ENCODE peak calls at places on chromosome 9, in four cellular contexts. T is IMR-90, F is K562, A is GM12878. M is an unnamed sample.

GRCh38 chr9:105690742-105691141 is 3.6 kb upstream of the TMEM38B start:
- DNase-seq in A (no peak), T (peak), F (no peak), M (peak)

GRCh38 chr9:3028535-3028934 is 184.6 kb upstream of the PUM3 start:
- DNase-seq in F (no peak), T (no peak), A (no peak), M (no peak)

GRCh38 chr9:108478431-108478837 is 377.4 kb downstream of the ACTL7B start:
- DNase-seq in F (no peak), T (peak), A (no peak), M (peak)

GRCh38 chr9:93601666-93602065 is 25.3 kb downstream of the PHF2 start:
- DNase-seq in A (no peak), F (no peak), T (no peak), M (no peak)

GRCh38 chr9:26058111-26058895 is 380.1 kb upstream of the TUSC1 start:
- DNase-seq in F (no peak), T (no peak), A (no peak), M (no peak)

GRCh38 chr9:89527084-89527483 is 29.2 kb upstream of the SEMA4D start:
- DNase-seq in A (no peak), T (no peak), F (no peak), M (no peak)

GRCh38 chr9:18923167-18923566 is 109.8 kb downstream of the SAXO1 start:
- DNase-seq in A (no peak), F (no peak), T (no peak), M (no peak)

GRCh38 chr9:78781681-78782080 is 484.8 kb downstream of the PSAT1 start:
- DNase-seq in T (peak), F (no peak), A (no peak), M (no peak)

GRCh38 chr9:130532426-130532825 is 47.0 kb upstream of the FUBP3 start:
- DNase-seq in F (no peak), A (no peak), T (no peak), M (no peak)

GRCh38 chr9:137598943-137599342 is 6.5 kb upstream of the ARRDC1 start:
- DNase-seq in A (no peak), F (no peak), T (no peak), M (no peak)

GRCh38 chr9:110543631-110544051 is 35.9 kb downstream of the SVEP1 start:
- DNase-seq in A (no peak), F (no peak), T (no peak), M (no peak)

GRCh38 chr9:129714393-129715051 is 38.3 kb downstream of the PTGES start:
- DNase-seq in A (no peak), F (no peak), T (no peak), M (no peak)

GRCh38 chr9:98002808-98003207 is 19.7 kb downstream of the ANP32B start:
- DNase-seq in T (no peak), A (no peak), F (no peak), M (no peak)

GRCh38 chr9:127873223-127873691 is 4.2 kb downstream of the AK1 start:
- DNase-seq in A (no peak), F (no peak), T (no peak), M (no peak)

GRCh38 chr9:93058357-93059096 is at the start of gene SUSD3:
- DNase-seq in T (no peak), A (peak), F (peak), M (no peak)

GRCh38 chr9:71911908-71912325 is 478 bp downstream of the C9orf85 start:
- DNase-seq in A (no peak), F (no peak), T (peak), M (no peak)

GRCh38 chr9:84953797-84954695 is 284.5 kb downstream of the NTRK2 start:
- DNase-seq in F (peak), A (no peak), T (peak), M (peak)

GRCh38 chr9:131404581-131404980 is 10.7 kb downstream of the PRRC2B start:
- DNase-seq in F (peak), T (peak), A (no peak), M (no peak)

GRCh38 chr9:22447607-22448305 is 1.1 kb downstream of the DMRTA1 start:
- DNase-seq in A (no peak), T (no peak), F (no peak), M (peak)

GRCh38 chr9:83062653-83063527 is at the start of gene RASEF:
- DNase-seq in F (no peak), A (no peak), T (no peak), M (peak)

GRCh38 chr9:35905912-35906679 is at the start of gene HRCT1:
- DNase-seq in F (no peak), A (no peak), T (peak), M (peak)
- TF ChIP-seq ELK1 in F (no peak), A (no peak), T (no peak), M (no peak)

GRCh38 chr9:33433871-33434270 is 13.5 kb downstream of the AQP3 start:
- DNase-seq in A (no peak), T (no peak), F (no peak), M (no peak)

GRCh38 chr9:33434317-33435105 is 12.9 kb downstream of the AQP3 start:
- DNase-seq in F (no peak), T (no peak), A (no peak), M (no peak)

GRCh38 chr9:33436445-33436844 is 10.9 kb downstream of the AQP3 start:
- DNase-seq in A (no peak), F (no peak), T (no peak), M (no peak)

GRCh38 chr9:33437235-33437634 is 10.2 kb downstream of the AQP3 start:
- DNase-seq in F (peak), T (no peak), A (no peak), M (no peak)

DNA sequence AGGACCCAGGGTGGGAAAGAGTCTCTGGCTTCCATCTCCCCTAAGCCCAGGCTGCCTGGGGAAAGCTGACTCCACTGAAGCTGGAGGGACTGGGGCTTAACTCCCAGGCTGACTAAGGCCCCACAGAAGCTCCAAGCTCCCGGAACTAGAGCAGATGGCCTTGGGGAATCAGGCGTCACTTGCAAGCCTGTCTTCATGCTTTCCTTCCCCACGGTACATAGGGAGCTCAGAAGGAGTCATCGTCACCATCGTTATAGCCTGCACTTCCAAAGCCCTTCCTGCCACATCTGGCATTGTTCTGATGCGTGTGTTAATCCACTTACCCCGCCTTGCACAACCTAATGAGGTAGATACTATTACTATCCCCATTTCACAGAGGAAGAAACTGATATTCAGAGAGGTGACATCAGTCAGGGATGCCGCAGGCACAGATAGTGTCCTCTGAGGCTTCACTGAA is 11.5 kb downstream of the AQP3 start:
- DNase-seq in F (no peak), T (no peak), A (no peak), M (no peak)
- TF ChIP-seq USF2 in F (no peak), T (no peak), A (no peak), M (no peak)

DNA sequence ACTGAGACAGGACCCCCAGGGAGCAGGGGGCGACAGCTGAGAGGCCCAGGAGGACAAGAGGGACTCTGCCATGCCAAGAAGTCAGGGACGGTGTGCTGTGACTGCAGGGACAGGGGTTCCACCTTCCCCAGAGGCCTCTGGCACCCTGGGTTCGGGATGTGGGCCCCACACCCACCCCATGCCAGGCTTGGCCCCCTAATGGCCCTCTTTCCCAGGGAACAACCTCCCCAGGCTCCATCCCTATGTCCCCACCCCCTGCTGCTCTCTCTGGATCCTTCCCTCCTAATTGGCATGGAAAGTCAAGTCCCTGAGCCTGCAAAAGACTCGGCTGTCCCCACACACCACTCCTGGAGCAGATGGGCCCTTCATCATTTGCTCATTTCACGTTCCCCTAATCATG is 109.3 kb downstream of the VAV2 start:
- DNase-seq in F (no peak), T (no peak), A (no peak), M (no peak)
- TF ChIP-seq ELK1 in F (no peak), T (no peak), A (no peak), M (no peak)

GRCh38 chr9:70502690-70503089 is 88.2 kb upstream of the KLF9 start:
- DNase-seq in A (no peak), T (no peak), F (no peak), M (no peak)
- TF ChIP-seq USF2 in A (no peak), T (no peak), F (no peak), M (no peak)

DNA sequence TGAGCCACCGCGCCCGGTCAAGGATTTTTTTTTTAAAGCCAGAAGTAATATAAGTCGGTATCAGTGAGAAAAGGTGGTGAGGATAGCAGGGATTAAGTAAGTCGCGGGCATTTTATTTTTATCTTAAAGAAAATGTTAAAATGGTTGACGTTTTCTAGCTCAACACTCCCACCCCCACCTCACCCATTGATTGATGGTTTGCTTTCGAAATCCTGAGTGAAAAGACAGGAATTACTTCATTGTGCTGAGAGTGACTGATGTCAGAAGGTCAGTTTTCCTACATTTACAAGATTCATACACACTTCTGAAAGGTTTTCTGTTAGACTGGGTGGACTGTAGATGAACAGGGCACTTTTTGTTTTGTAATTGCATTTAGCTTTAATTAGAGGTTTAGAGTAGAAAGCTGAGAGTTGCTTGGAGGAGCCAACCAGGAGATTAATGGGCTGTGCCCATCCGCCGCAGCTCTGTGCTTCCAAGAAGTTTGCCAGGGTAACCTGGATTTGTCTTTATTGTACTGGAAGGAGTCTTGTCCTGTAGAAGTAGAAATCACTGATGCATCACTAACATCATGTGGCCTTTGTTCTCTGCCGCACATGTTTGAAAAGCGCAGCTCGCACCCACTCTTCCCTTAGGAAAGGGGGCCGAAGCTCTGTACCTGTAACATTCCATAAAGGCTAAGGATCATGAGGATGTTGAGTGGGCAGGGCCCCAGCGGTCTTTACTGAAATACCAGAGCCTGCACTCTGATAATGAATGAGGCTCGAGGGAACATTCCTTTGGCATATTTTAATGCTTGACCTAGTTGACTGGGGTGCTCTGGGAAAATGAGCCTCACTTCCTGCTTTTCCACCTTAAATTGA is 267.7 kb upstream of the DMRT1 start:
- DNase-seq in F (no peak), A (no peak), T (no peak), M (no peak)
- TF ChIP-seq ELK1 in F (no peak), A (no peak), T (no peak), M (no peak)

DNA sequence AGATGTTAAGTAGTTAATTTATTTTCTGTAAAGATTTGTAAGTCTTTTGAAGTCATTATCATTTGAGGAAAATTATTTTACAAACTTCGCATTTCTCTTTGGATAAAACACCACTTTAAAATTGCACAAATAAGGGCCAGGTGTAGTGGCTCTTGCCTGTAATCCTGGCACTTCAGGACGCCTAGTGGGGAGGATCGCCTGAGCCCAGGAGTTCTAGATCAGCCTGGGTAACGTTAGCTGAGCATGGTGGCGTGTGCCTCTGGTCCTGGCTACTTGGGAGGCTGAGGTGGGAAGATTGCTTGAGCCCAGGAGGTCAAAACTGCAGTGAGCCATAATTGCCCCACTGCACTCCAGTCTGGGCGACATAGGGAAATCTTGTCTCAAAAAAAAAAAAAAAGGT is 185.5 kb downstream of the KDM4C start:
- DNase-seq in A (no peak), T (no peak), F (no peak), M (no peak)
- TF ChIP-seq USF2 in A (no peak), T (no peak), F (no peak), M (no peak)

DNA sequence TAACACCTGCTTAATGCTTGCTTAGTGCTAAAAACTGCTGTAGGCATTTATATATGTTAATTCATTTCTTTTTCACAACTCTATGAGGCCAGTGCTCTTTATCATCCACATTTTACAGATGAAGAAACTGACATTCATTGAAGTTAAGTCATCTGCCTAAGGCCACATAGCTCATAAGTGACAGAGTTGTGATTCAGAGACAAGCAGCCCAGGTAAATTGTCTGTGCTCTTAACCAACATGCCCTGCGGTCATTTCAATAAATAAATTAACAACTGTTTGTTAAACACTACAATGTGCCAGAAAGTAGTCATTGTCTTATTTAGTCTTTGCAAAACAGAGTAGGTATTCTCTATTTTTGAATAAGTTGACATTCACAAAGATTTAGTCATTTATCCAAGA is 1354.4 kb upstream of the C9orf72 start:
- DNase-seq in T (no peak), A (no peak), F (no peak), M (peak)
- TF ChIP-seq ELK1 in T (no peak), A (no peak), F (no peak), M (no peak)